ENCODE peak calls at places on chromosome 22, in four cellular contexts. P is neuronal stem cell, Z is IMR-90, E is HCT116. H is an unnamed sample.

GRCh38 chr22:20114506-20115475 is 1.1 kb upstream of the RANBP1 start:
- DNase-seq in P (no peak), Z (no peak), E (no peak), H (no peak)

GRCh38 chr22:24134090-24134846 is 47.0 kb upstream of the SUSD2 start:
- DNase-seq in P (peak; percentile 61), Z (no peak), E (no peak), H (no peak)

GRCh38 chr22:49737101-49737551 is 90.5 kb downstream of the BRD1 start:
- DNase-seq in P (no peak), Z (no peak), E (no peak), H (no peak)

GRCh38 chr22:50460942-50461341 is 13.9 kb downstream of the SBF1 start:
- DNase-seq in P (no peak), Z (no peak), E (no peak), H (peak; percentile 13)

GRCh38 chr22:17087176-17088131 is 2.7 kb downstream of the IL17RA start:
- DNase-seq in P (no peak), Z (peak; percentile 91), E (no peak), H (no peak)

GRCh38 chr22:46757104-46757503 is 5.3 kb upstream of the TBC1D22A start:
- DNase-seq in P (no peak), Z (no peak), E (no peak), H (no peak)

GRCh38 chr22:44671742-44672141 is 30.3 kb upstream of the PRR5 start:
- DNase-seq in P (no peak), Z (peak; percentile 83), E (no peak), H (no peak)

GRCh38 chr22:50271519-50271970 is 1.4 kb upstream of the MAPK11 start:
- DNase-seq in P (peak; percentile 89), Z (peak; percentile 38), E (no peak), H (peak; percentile 56)

GRCh38 chr22:44136112-44136511 is 44.6 kb upstream of the PARVG start:
- DNase-seq in P (no peak), Z (no peak), E (no peak), H (no peak)

GRCh38 chr22:23591846-23592245 is 11.8 kb upstream of the IGLL1 start:
- DNase-seq in P (no peak), Z (no peak), E (no peak), H (no peak)

GRCh38 chr22:44200855-44201550 is 20.3 kb downstream of the PARVG start:
- DNase-seq in P (no peak), Z (no peak), E (no peak), H (no peak)

GRCh38 chr22:36287881-36288515 is 35.1 kb downstream of the APOL1 start:
- DNase-seq in P (no peak), Z (no peak), E (no peak), H (no peak)

GRCh38 chr22:19469421-19469820 is 9.6 kb downstream of the UFD1 start:
- DNase-seq in P (no peak), Z (no peak), E (no peak), H (no peak)

GRCh38 chr22:36493690-36494110 is 12.3 kb upstream of the TXN2 start:
- DNase-seq in P (no peak), Z (no peak), E (no peak), H (no peak)

GRCh38 chr22:31616315-31616980 is 45.6 kb downstream of the PISD start:
- DNase-seq in P (no peak), Z (no peak), E (no peak), H (no peak)

GRCh38 chr22:49052023-49052538 is 775.6 kb downstream of the BRD1 start:
- DNase-seq in P (no peak), Z (no peak), E (no peak), H (no peak)

GRCh38 chr22:17695986-17696385 is 57.4 kb downstream of the BCL2L13 start:
- DNase-seq in P (no peak), Z (no peak), E (no peak), H (no peak)

DNA sequence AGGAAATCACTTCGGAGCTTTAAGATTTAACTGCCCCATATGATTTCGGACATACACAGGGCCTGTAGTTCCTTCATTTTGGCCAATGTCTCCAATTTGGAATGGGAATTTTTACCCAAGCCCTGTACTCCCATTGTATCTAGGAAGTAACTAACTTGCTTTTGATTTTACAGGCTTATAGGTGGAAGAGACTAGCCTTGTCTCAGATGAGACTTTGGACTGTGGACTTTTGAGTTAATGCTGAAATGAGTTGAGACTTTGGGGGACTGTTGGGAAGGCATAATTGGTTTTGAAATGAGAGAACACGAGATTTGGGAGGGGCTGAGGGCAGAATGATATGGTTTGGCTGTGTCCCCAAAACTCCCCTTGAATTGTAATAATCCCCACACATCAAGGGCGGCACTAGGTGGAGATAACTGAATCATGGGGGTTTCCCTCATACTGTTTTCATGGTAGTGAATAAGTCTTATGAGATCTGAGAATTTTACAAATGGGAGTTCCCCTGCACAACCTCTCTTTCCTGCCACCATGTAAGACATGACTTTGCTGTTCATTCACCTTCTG is 130.5 kb downstream of the LARGE1 start:
- DNase-seq in P (no peak), Z (no peak), E (no peak), H (no peak)
- H3K27ac ChIP-seq in P (no peak overlapping the region), Z (no peak overlapping the region), E (no peak overlapping the region), H (no peak overlapping the region)

GRCh38 chr22:42717197-42717967 is 3.3 kb downstream of the A4GALT start:
- DNase-seq in P (no peak), Z (no peak), E (no peak), H (no peak)

GRCh38 chr22:42721045-42721434 is 370 bp upstream of the A4GALT start:
- DNase-seq in P (no peak), Z (no peak), E (no peak), H (no peak)

GRCh38 chr22:42720263-42721044 is at the start of gene A4GALT:
- DNase-seq in P (no peak), Z (no peak), E (no peak), H (no peak)

GRCh38 chr22:42719656-42720262 is 911 bp downstream of the A4GALT start:
- DNase-seq in P (no peak), Z (no peak), E (no peak), H (no peak)

DNA sequence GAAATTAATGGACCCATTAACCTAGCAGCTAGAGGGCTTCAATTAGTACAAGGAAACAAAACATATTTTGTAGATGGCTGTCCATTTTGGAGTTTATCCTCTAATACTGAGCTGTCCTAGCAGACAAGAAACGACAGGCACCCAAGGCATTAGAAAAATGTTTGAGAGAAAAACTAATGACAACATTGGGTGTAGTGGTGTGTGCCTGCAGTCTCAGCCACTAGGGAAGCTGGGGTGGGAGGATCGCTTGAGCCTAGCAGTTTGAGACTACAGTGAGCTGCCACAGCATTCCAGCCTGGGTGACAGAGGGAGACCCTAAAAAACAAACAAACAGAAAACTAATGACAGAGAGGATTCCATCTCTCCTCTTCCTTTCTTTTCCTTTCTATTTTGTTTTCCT is 1.5 kb downstream of the A4GALT start:
- DNase-seq in P (no peak), Z (no peak), E (no peak), H (no peak)
- H3K4me1 ChIP-seq in P (peaks cover 3% of the 10 kb centered on the region), Z (peaks cover 13% of the 10 kb centered on the region), E (peaks cover 31% of the 10 kb centered on the region), H (no peaks in the 10 kb centered on the region)

DNA sequence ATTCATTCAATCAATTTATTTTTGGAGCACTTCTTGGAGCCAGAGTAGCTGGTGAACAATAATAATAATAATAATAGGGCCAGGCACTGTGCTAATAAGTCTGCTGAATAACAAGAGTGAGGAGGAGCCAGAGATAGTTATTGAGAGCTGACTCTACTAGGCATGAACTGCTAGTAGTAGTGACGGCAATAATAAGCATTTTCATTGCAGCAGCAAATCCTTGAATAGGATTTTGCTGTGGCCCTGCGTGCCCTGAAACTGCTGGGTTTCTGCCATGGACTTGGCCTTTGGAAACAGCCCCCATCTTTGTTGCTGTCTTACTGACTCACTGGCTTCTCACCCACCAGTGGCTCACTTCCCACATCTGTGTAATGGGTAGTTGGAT is 545.9 kb downstream of the MIAT start:
- DNase-seq in P (no peak), Z (no peak), E (no peak), H (no peak)
- H3K9ac ChIP-seq in P (no peak overlapping the region), Z (no peak overlapping the region), E (peak overlapping the region; percentile 45), H (no peak overlapping the region)

GRCh38 chr22:29956680-29957079 is 73.7 kb downstream of the MTMR3 start:
- DNase-seq in P (no peak), Z (peak; percentile 12), E (no peak), H (no peak)

GRCh38 chr22:29954203-29954855 is 71.4 kb downstream of the MTMR3 start:
- DNase-seq in P (no peak), Z (no peak), E (no peak), H (no peak)

DNA sequence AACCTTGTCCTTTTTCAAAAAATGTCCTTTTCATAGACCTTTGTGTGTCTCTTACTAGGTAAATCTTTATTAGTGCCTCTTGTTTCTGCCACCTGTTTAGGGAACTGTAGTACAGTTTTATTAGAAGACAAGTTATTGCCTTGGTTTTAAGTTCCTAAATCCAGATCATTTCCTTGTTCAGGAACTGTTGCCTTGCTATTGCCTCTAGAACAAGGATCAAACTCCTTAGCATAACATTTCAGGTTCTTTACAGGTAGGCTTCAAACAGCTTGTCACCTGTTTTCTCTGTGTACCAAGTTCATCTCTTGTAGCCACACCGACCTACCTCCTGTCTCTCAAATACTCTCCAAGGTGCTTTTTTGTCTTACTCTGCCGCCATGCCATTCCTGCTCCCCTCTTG is 75.2 kb downstream of the MTMR3 start:
- DNase-seq in P (no peak), Z (no peak), E (no peak), H (no peak)
- H3K27ac ChIP-seq in P (no peak overlapping the region), Z (no peak overlapping the region), E (no peak overlapping the region), H (no peak overlapping the region)

GRCh38 chr22:30206964-30207363 is 39.6 kb downstream of the LIF start:
- DNase-seq in P (peak; percentile 51), Z (peak; percentile 99), E (peak; percentile 78), H (peak; percentile 97)
- H3K4me1 ChIP-seq in P (peaks cover 28% of the 10 kb centered on the region), Z (peaks cover 54% of the 10 kb centered on the region), E (peaks cover 74% of the 10 kb centered on the region), H (peaks cover 89% of the 10 kb centered on the region)

GRCh38 chr22:37627091-37627490 is 12.4 kb upstream of the SH3BP1 start:
- DNase-seq in P (no peak), Z (no peak), E (no peak), H (no peak)

GRCh38 chr22:37627545-37627944 is 11.9 kb upstream of the SH3BP1 start:
- DNase-seq in P (no peak), Z (no peak), E (no peak), H (no peak)

GRCh38 chr22:37626144-37626543 is 13.3 kb upstream of the SH3BP1 start:
- DNase-seq in P (no peak), Z (peak; percentile 43), E (no peak), H (no peak)

GRCh38 chr22:37625737-37626136 is 13.7 kb upstream of the SH3BP1 start:
- DNase-seq in P (no peak), Z (no peak), E (no peak), H (no peak)

DNA sequence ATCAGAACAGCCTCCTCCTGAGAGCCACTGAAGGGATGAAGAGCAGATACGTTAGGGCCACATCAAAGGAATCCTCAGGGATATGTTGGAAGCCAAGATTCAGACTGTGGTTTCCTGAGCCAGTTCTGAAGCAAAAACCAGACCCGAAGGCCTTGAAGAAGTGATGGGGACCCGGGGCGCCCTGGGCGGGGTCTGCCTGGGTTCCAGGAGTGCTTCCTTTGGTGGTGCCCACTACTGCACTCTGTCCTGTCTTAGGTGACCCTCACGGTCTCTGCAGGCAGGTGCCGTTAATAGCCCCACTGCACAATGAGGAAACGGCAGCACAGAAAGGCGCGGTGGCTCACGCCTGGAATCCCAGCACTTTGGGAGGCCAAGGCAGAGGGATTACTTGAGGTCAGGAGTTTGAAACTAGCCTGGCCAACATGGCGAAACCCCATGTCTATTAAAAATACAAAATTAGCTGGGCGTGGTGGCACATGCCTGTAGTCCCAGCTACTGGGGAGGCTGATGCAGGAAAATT is 12.9 kb upstream of the SH3BP1 start:
- DNase-seq in P (no peak), Z (no peak), E (no peak), H (no peak)
- H3K9ac ChIP-seq in P (no peak overlapping the region), Z (no peak overlapping the region), E (no peak overlapping the region), H (no peak overlapping the region)

H was measured in PC-3.